ENCODE peak calls at places on chromosome 4, in seven cellular contexts. One of them, this sample, is unnamed.

GRCh38 chr4:155780773-155781172 is 22.0 kb downstream of the GUCY1B1 start:
- DNase-seq in mesendoderm: no peak
- DNase-seq in iPS-NIHi11: no peak
- DNase-seq in retina: no peak
- DNase-seq in A172: no peak
- DNase-seq in CD4-positive, alpha-beta T cell: no peak
- DNase-seq in H9: no peak
- DNase-seq in this sample: no peak

GRCh38 chr4:2484993-2485392 is 16.1 kb downstream of the RNF4 start:
- DNase-seq in mesendoderm: no peak
- DNase-seq in iPS-NIHi11: no peak
- DNase-seq in CD4-positive, alpha-beta T cell: peak; percentile 63
- DNase-seq in A172: no peak
- DNase-seq in retina: peak; percentile 7
- DNase-seq in H9: no peak
- DNase-seq in this sample: peak; percentile 45

GRCh38 chr4:71550220-71551190 is 211.7 kb downstream of the SLC4A4 start:
- DNase-seq in retina: no peak
- DNase-seq in A172: no peak
- DNase-seq in CD4-positive, alpha-beta T cell: no peak
- DNase-seq in H9: no peak
- DNase-seq in iPS-NIHi11: peak; percentile 31
- DNase-seq in mesendoderm: peak; percentile 41
- DNase-seq in this sample: no peak

GRCh38 chr4:161767116-161767515 is 396.7 kb downstream of the FSTL5 start:
- DNase-seq in H9: no peak
- DNase-seq in retina: no peak
- DNase-seq in iPS-NIHi11: no peak
- DNase-seq in A172: peak; percentile 67
- DNase-seq in mesendoderm: no peak
- DNase-seq in CD4-positive, alpha-beta T cell: no peak
- DNase-seq in this sample: no peak

GRCh38 chr4:93182722-93183121 is 645.8 kb upstream of the ATOH1 start:
- DNase-seq in iPS-NIHi11: no peak
- DNase-seq in A172: no peak
- DNase-seq in H9: no peak
- DNase-seq in retina: no peak
- DNase-seq in mesendoderm: no peak
- DNase-seq in CD4-positive, alpha-beta T cell: no peak
- DNase-seq in this sample: no peak

GRCh38 chr4:5753766-5754528 is 42.9 kb downstream of the EVC start:
- DNase-seq in A172: peak; percentile 79
- DNase-seq in retina: no peak
- DNase-seq in iPS-NIHi11: peak; percentile 5
- DNase-seq in CD4-positive, alpha-beta T cell: no peak
- DNase-seq in H9: no peak
- DNase-seq in mesendoderm: no peak
- DNase-seq in this sample: no peak

GRCh38 chr4:2915789-2916188 is 47.4 kb downstream of the NOP14 start:
- DNase-seq in retina: no peak
- DNase-seq in CD4-positive, alpha-beta T cell: no peak
- DNase-seq in iPS-NIHi11: no peak
- DNase-seq in H9: no peak
- DNase-seq in A172: no peak
- DNase-seq in mesendoderm: no peak
- DNase-seq in this sample: no peak

GRCh38 chr4:29051381-29051965 is 1668.7 kb upstream of the PCDH7 start:
- DNase-seq in H9: no peak
- DNase-seq in mesendoderm: no peak
- DNase-seq in retina: no peak
- DNase-seq in A172: no peak
- DNase-seq in iPS-NIHi11: no peak
- DNase-seq in CD4-positive, alpha-beta T cell: no peak
- DNase-seq in this sample: no peak

GRCh38 chr4:151175204-151175603 is 75.8 kb downstream of the RPS3A start:
- DNase-seq in A172: no peak
- DNase-seq in iPS-NIHi11: no peak
- DNase-seq in H9: no peak
- DNase-seq in retina: no peak
- DNase-seq in mesendoderm: no peak
- DNase-seq in CD4-positive, alpha-beta T cell: no peak
- DNase-seq in this sample: no peak

GRCh38 chr4:14169460-14169859 is 541.9 kb upstream of the BOD1L1 start:
- DNase-seq in retina: no peak
- DNase-seq in A172: no peak
- DNase-seq in H9: no peak
- DNase-seq in mesendoderm: peak; percentile 16
- DNase-seq in iPS-NIHi11: no peak
- DNase-seq in CD4-positive, alpha-beta T cell: no peak
- DNase-seq in this sample: no peak

GRCh38 chr4:86960557-86960959 is 25.7 kb downstream of the AFF1 start:
- DNase-seq in iPS-NIHi11: no peak
- DNase-seq in H9: no peak
- DNase-seq in A172: no peak
- DNase-seq in CD4-positive, alpha-beta T cell: no peak
- DNase-seq in mesendoderm: peak; percentile 63
- DNase-seq in retina: no peak
- DNase-seq in this sample: no peak

GRCh38 chr4:2909583-2909982 is 53.6 kb downstream of the NOP14 start:
- DNase-seq in CD4-positive, alpha-beta T cell: no peak
- DNase-seq in retina: no peak
- DNase-seq in A172: no peak
- DNase-seq in iPS-NIHi11: no peak
- DNase-seq in H9: no peak
- DNase-seq in mesendoderm: no peak
- DNase-seq in this sample: no peak

GRCh38 chr4:47017494-47017893 is 13.9 kb upstream of the GABRB1 start:
- DNase-seq in CD4-positive, alpha-beta T cell: no peak
- DNase-seq in mesendoderm: no peak
- DNase-seq in iPS-NIHi11: no peak
- DNase-seq in H9: no peak
- DNase-seq in A172: peak; percentile 29
- DNase-seq in retina: no peak
- DNase-seq in this sample: no peak

GRCh38 chr4:3322059-3322550 is 29.3 kb downstream of the RGS12 start:
- DNase-seq in mesendoderm: no peak
- DNase-seq in H9: no peak
- DNase-seq in A172: no peak
- DNase-seq in CD4-positive, alpha-beta T cell: no peak
- DNase-seq in retina: peak; percentile 81
- DNase-seq in iPS-NIHi11: peak; percentile 44
- DNase-seq in this sample: no peak

GRCh38 chr4:149293233-149293632 is 522.4 kb downstream of the IQCM start:
- DNase-seq in CD4-positive, alpha-beta T cell: no peak
- DNase-seq in mesendoderm: no peak
- DNase-seq in retina: no peak
- DNase-seq in H9: no peak
- DNase-seq in iPS-NIHi11: no peak
- DNase-seq in A172: no peak
- DNase-seq in this sample: no peak

GRCh38 chr4:110514889-110515479 is 39.0 kb downstream of the ENPEP start:
- DNase-seq in A172: peak; percentile 12
- DNase-seq in mesendoderm: peak; percentile 40
- DNase-seq in iPS-NIHi11: peak; percentile 13
- DNase-seq in H9: no peak
- DNase-seq in CD4-positive, alpha-beta T cell: no peak
- DNase-seq in retina: no peak
- DNase-seq in this sample: no peak

GRCh38 chr4:47222276-47222675 is 190.9 kb downstream of the GABRB1 start:
- DNase-seq in H9: no peak
- DNase-seq in iPS-NIHi11: no peak
- DNase-seq in CD4-positive, alpha-beta T cell: no peak
- DNase-seq in mesendoderm: no peak
- DNase-seq in retina: no peak
- DNase-seq in A172: no peak
- DNase-seq in this sample: no peak

GRCh38 chr4:33477715-33478114 is 2757.5 kb downstream of the PCDH7 start:
- DNase-seq in retina: peak; percentile 38
- DNase-seq in H9: no peak
- DNase-seq in A172: no peak
- DNase-seq in mesendoderm: no peak
- DNase-seq in iPS-NIHi11: no peak
- DNase-seq in CD4-positive, alpha-beta T cell: no peak
- DNase-seq in this sample: no peak

This sample was measured in T-helper 22 cell.